ENCODE peak calls at places on chromosomes 13 and 19, in nine cellular contexts. One of them, this sample, is unnamed.

GRCh38 chr13:26855071-26855470 is 94.5 kb upstream of the GPR12 start:
- DNase-seq in T-helper 17 cell: no peak
- DNase-seq in neural progenitor cell: no peak
- DNase-seq in neural crest cell: no peak
- DNase-seq in left ventricle myocardium inferior: no peak
- DNase-seq in stimulated activated CD8-positive, alpha-beta memory T cell treated with anti-CD3 and anti-CD28 coated beads, Interleukin-7, amount 100 ng/mL, for 48 hours: no peak
- DNase-seq in GM23248: no peak
- DNase-seq in effector memory CD4-positive, alpha-beta T cell: no peak
- DNase-seq in nephron progenitor cell: no peak
- DNase-seq in this sample: no peak

GRCh38 chr13:110509971-110510786 is 51.3 kb downstream of the RAB20 start:
- DNase-seq in T-helper 17 cell: no peak
- DNase-seq in neural progenitor cell: no peak
- DNase-seq in neural crest cell: no peak
- DNase-seq in left ventricle myocardium inferior: peak
- DNase-seq in stimulated activated CD8-positive, alpha-beta memory T cell treated with anti-CD3 and anti-CD28 coated beads, Interleukin-7, amount 100 ng/mL, for 48 hours: no peak
- DNase-seq in GM23248: peak
- DNase-seq in effector memory CD4-positive, alpha-beta T cell: no peak
- DNase-seq in nephron progenitor cell: no peak
- DNase-seq in this sample: no peak

GRCh38 chr19:17626456-17626855 is 61.7 kb downstream of the UNC13A start:
- DNase-seq in T-helper 17 cell: no peak
- DNase-seq in neural progenitor cell: no peak
- DNase-seq in neural crest cell: no peak
- DNase-seq in left ventricle myocardium inferior: no peak
- DNase-seq in stimulated activated CD8-positive, alpha-beta memory T cell treated with anti-CD3 and anti-CD28 coated beads, Interleukin-7, amount 100 ng/mL, for 48 hours: no peak
- DNase-seq in GM23248: no peak
- DNase-seq in effector memory CD4-positive, alpha-beta T cell: no peak
- DNase-seq in nephron progenitor cell: no peak
- DNase-seq in this sample: no peak

GRCh38 chr19:19529783-19530422 is 1.2 kb downstream of the YJEFN3 start:
- DNase-seq in T-helper 17 cell: no peak
- DNase-seq in neural progenitor cell: no peak
- DNase-seq in neural crest cell: no peak
- DNase-seq in left ventricle myocardium inferior: no peak
- DNase-seq in stimulated activated CD8-positive, alpha-beta memory T cell treated with anti-CD3 and anti-CD28 coated beads, Interleukin-7, amount 100 ng/mL, for 48 hours: no peak
- DNase-seq in GM23248: no peak
- DNase-seq in effector memory CD4-positive, alpha-beta T cell: no peak
- DNase-seq in nephron progenitor cell: no peak
- DNase-seq in this sample: no peak

GRCh38 chr19:3378352-3379146 is 12.2 kb downstream of the NFIC start:
- DNase-seq in T-helper 17 cell: no peak
- DNase-seq in neural progenitor cell: no peak
- DNase-seq in neural crest cell: no peak
- DNase-seq in left ventricle myocardium inferior: no peak
- DNase-seq in stimulated activated CD8-positive, alpha-beta memory T cell treated with anti-CD3 and anti-CD28 coated beads, Interleukin-7, amount 100 ng/mL, for 48 hours: no peak
- DNase-seq in GM23248: no peak
- DNase-seq in effector memory CD4-positive, alpha-beta T cell: no peak
- DNase-seq in nephron progenitor cell: no peak
- DNase-seq in this sample: no peak

GRCh38 chr13:24386816-24387708 is 77.7 kb downstream of the C1QTNF9 start:
- DNase-seq in T-helper 17 cell: no peak
- DNase-seq in neural progenitor cell: no peak
- DNase-seq in neural crest cell: no peak
- DNase-seq in left ventricle myocardium inferior: no peak
- DNase-seq in stimulated activated CD8-positive, alpha-beta memory T cell treated with anti-CD3 and anti-CD28 coated beads, Interleukin-7, amount 100 ng/mL, for 48 hours: no peak
- DNase-seq in GM23248: no peak
- DNase-seq in effector memory CD4-positive, alpha-beta T cell: no peak
- DNase-seq in nephron progenitor cell: no peak
- DNase-seq in this sample: no peak

GRCh38 chr19:18802354-18802753 is 11.2 kb upstream of the COMP start:
- DNase-seq in T-helper 17 cell: no peak
- DNase-seq in neural progenitor cell: peak
- DNase-seq in neural crest cell: no peak
- DNase-seq in left ventricle myocardium inferior: no peak
- DNase-seq in stimulated activated CD8-positive, alpha-beta memory T cell treated with anti-CD3 and anti-CD28 coated beads, Interleukin-7, amount 100 ng/mL, for 48 hours: no peak
- DNase-seq in GM23248: no peak
- DNase-seq in effector memory CD4-positive, alpha-beta T cell: no peak
- DNase-seq in nephron progenitor cell: no peak
- DNase-seq in this sample: peak

GRCh38 chr13:37526710-37527446 is 71.7 kb downstream of the POSTN start:
- DNase-seq in T-helper 17 cell: no peak
- DNase-seq in neural progenitor cell: no peak
- DNase-seq in neural crest cell: no peak
- DNase-seq in left ventricle myocardium inferior: no peak
- DNase-seq in stimulated activated CD8-positive, alpha-beta memory T cell treated with anti-CD3 and anti-CD28 coated beads, Interleukin-7, amount 100 ng/mL, for 48 hours: no peak
- DNase-seq in GM23248: peak
- DNase-seq in effector memory CD4-positive, alpha-beta T cell: no peak
- DNase-seq in nephron progenitor cell: no peak
- DNase-seq in this sample: no peak

GRCh38 chr19:39252458-39252857 is 3.8 kb upstream of the IFNL4 start:
- DNase-seq in T-helper 17 cell: no peak
- DNase-seq in neural progenitor cell: no peak
- DNase-seq in neural crest cell: no peak
- DNase-seq in left ventricle myocardium inferior: no peak
- DNase-seq in stimulated activated CD8-positive, alpha-beta memory T cell treated with anti-CD3 and anti-CD28 coated beads, Interleukin-7, amount 100 ng/mL, for 48 hours: no peak
- DNase-seq in GM23248: no peak
- DNase-seq in effector memory CD4-positive, alpha-beta T cell: no peak
- DNase-seq in nephron progenitor cell: no peak
- DNase-seq in this sample: no peak

GRCh38 chr19:50514346-50515167 is 844 bp upstream of the ASPDH start:
- DNase-seq in T-helper 17 cell: no peak
- DNase-seq in neural progenitor cell: peak
- DNase-seq in neural crest cell: no peak
- DNase-seq in left ventricle myocardium inferior: no peak
- DNase-seq in stimulated activated CD8-positive, alpha-beta memory T cell treated with anti-CD3 and anti-CD28 coated beads, Interleukin-7, amount 100 ng/mL, for 48 hours: no peak
- DNase-seq in GM23248: no peak
- DNase-seq in effector memory CD4-positive, alpha-beta T cell: no peak
- DNase-seq in nephron progenitor cell: no peak
- DNase-seq in this sample: no peak

GRCh38 chr13:107447591-107447990 is 767.7 kb downstream of the LIG4 start:
- DNase-seq in T-helper 17 cell: no peak
- DNase-seq in neural progenitor cell: no peak
- DNase-seq in neural crest cell: no peak
- DNase-seq in left ventricle myocardium inferior: no peak
- DNase-seq in stimulated activated CD8-positive, alpha-beta memory T cell treated with anti-CD3 and anti-CD28 coated beads, Interleukin-7, amount 100 ng/mL, for 48 hours: no peak
- DNase-seq in GM23248: no peak
- DNase-seq in effector memory CD4-positive, alpha-beta T cell: no peak
- DNase-seq in nephron progenitor cell: no peak
- DNase-seq in this sample: no peak

GRCh38 chr19:33282036-33282686 is 20.2 kb downstream of the CEBPA start:
- DNase-seq in T-helper 17 cell: no peak
- DNase-seq in neural progenitor cell: no peak
- DNase-seq in neural crest cell: no peak
- DNase-seq in left ventricle myocardium inferior: no peak
- DNase-seq in stimulated activated CD8-positive, alpha-beta memory T cell treated with anti-CD3 and anti-CD28 coated beads, Interleukin-7, amount 100 ng/mL, for 48 hours: no peak
- DNase-seq in GM23248: peak
- DNase-seq in effector memory CD4-positive, alpha-beta T cell: no peak
- DNase-seq in nephron progenitor cell: no peak
- DNase-seq in this sample: no peak

GRCh38 chr13:32660227-32660626 is 74.0 kb downstream of the PDS5B start:
- DNase-seq in T-helper 17 cell: no peak
- DNase-seq in neural progenitor cell: no peak
- DNase-seq in neural crest cell: no peak
- DNase-seq in left ventricle myocardium inferior: no peak
- DNase-seq in stimulated activated CD8-positive, alpha-beta memory T cell treated with anti-CD3 and anti-CD28 coated beads, Interleukin-7, amount 100 ng/mL, for 48 hours: no peak
- DNase-seq in GM23248: no peak
- DNase-seq in effector memory CD4-positive, alpha-beta T cell: no peak
- DNase-seq in nephron progenitor cell: no peak
- DNase-seq in this sample: no peak

GRCh38 chr13:49669735-49670309 is 21.5 kb downstream of the EBPL start:
- DNase-seq in T-helper 17 cell: no peak
- DNase-seq in neural progenitor cell: peak
- DNase-seq in neural crest cell: peak
- DNase-seq in left ventricle myocardium inferior: no peak
- DNase-seq in stimulated activated CD8-positive, alpha-beta memory T cell treated with anti-CD3 and anti-CD28 coated beads, Interleukin-7, amount 100 ng/mL, for 48 hours: no peak
- DNase-seq in GM23248: peak
- DNase-seq in effector memory CD4-positive, alpha-beta T cell: no peak
- DNase-seq in nephron progenitor cell: peak
- DNase-seq in this sample: peak

GRCh38 chr19:8220481-8220880 is 11.3 kb downstream of the CERS4 start:
- DNase-seq in T-helper 17 cell: no peak
- DNase-seq in neural progenitor cell: no peak
- DNase-seq in neural crest cell: no peak
- DNase-seq in left ventricle myocardium inferior: no peak
- DNase-seq in stimulated activated CD8-positive, alpha-beta memory T cell treated with anti-CD3 and anti-CD28 coated beads, Interleukin-7, amount 100 ng/mL, for 48 hours: no peak
- DNase-seq in GM23248: no peak
- DNase-seq in effector memory CD4-positive, alpha-beta T cell: no peak
- DNase-seq in nephron progenitor cell: no peak
- DNase-seq in this sample: no peak

GRCh38 chr19:35346193-35347052 is 1.3 kb upstream of the FFAR1 start:
- DNase-seq in T-helper 17 cell: peak
- DNase-seq in neural progenitor cell: no peak
- DNase-seq in neural crest cell: no peak
- DNase-seq in left ventricle myocardium inferior: no peak
- DNase-seq in stimulated activated CD8-positive, alpha-beta memory T cell treated with anti-CD3 and anti-CD28 coated beads, Interleukin-7, amount 100 ng/mL, for 48 hours: peak
- DNase-seq in GM23248: no peak
- DNase-seq in effector memory CD4-positive, alpha-beta T cell: peak
- DNase-seq in nephron progenitor cell: no peak
- DNase-seq in this sample: peak

GRCh38 chr19:33064778-33065550 is at the start of gene RHPN2:
- DNase-seq in T-helper 17 cell: no peak
- DNase-seq in neural progenitor cell: peak
- DNase-seq in neural crest cell: peak
- DNase-seq in left ventricle myocardium inferior: peak
- DNase-seq in stimulated activated CD8-positive, alpha-beta memory T cell treated with anti-CD3 and anti-CD28 coated beads, Interleukin-7, amount 100 ng/mL, for 48 hours: peak
- DNase-seq in GM23248: peak
- DNase-seq in effector memory CD4-positive, alpha-beta T cell: no peak
- DNase-seq in nephron progenitor cell: peak
- DNase-seq in this sample: peak

GRCh38 chr19:47573076-47574026 is at the start of gene ZNF541:
- DNase-seq in T-helper 17 cell: peak
- DNase-seq in neural progenitor cell: no peak
- DNase-seq in neural crest cell: no peak
- DNase-seq in left ventricle myocardium inferior: peak
- DNase-seq in stimulated activated CD8-positive, alpha-beta memory T cell treated with anti-CD3 and anti-CD28 coated beads, Interleukin-7, amount 100 ng/mL, for 48 hours: peak
- DNase-seq in GM23248: peak
- DNase-seq in effector memory CD4-positive, alpha-beta T cell: peak
- DNase-seq in nephron progenitor cell: no peak
- DNase-seq in this sample: no peak

GRCh38 chr13:100630564-100630963 is 42.0 kb upstream of the GGACT start:
- DNase-seq in T-helper 17 cell: no peak
- DNase-seq in neural progenitor cell: peak
- DNase-seq in neural crest cell: peak
- DNase-seq in left ventricle myocardium inferior: no peak
- DNase-seq in stimulated activated CD8-positive, alpha-beta memory T cell treated with anti-CD3 and anti-CD28 coated beads, Interleukin-7, amount 100 ng/mL, for 48 hours: no peak
- DNase-seq in GM23248: no peak
- DNase-seq in effector memory CD4-positive, alpha-beta T cell: no peak
- DNase-seq in nephron progenitor cell: no peak
- DNase-seq in this sample: no peak

GRCh38 chr19:16001481-16002312 is 52.9 kb downstream of the OR10H4 start:
- DNase-seq in T-helper 17 cell: peak
- DNase-seq in neural progenitor cell: no peak
- DNase-seq in neural crest cell: no peak
- DNase-seq in left ventricle myocardium inferior: no peak
- DNase-seq in stimulated activated CD8-positive, alpha-beta memory T cell treated with anti-CD3 and anti-CD28 coated beads, Interleukin-7, amount 100 ng/mL, for 48 hours: no peak
- DNase-seq in GM23248: peak
- DNase-seq in effector memory CD4-positive, alpha-beta T cell: peak
- DNase-seq in nephron progenitor cell: no peak
- DNase-seq in this sample: no peak

GRCh38 chr19:18682807-18683108 is 722 bp upstream of the CRTC1 start:
- DNase-seq in T-helper 17 cell: no peak
- DNase-seq in neural progenitor cell: no peak
- DNase-seq in neural crest cell: no peak
- DNase-seq in left ventricle myocardium inferior: no peak
- DNase-seq in stimulated activated CD8-positive, alpha-beta memory T cell treated with anti-CD3 and anti-CD28 coated beads, Interleukin-7, amount 100 ng/mL, for 48 hours: no peak
- DNase-seq in GM23248: no peak
- DNase-seq in effector memory CD4-positive, alpha-beta T cell: no peak
- DNase-seq in nephron progenitor cell: no peak
- DNase-seq in this sample: no peak

GRCh38 chr19:52237771-52238400 is 31.5 kb upstream of the ZNF766 start:
- DNase-seq in T-helper 17 cell: peak
- DNase-seq in neural progenitor cell: peak
- DNase-seq in neural crest cell: peak
- DNase-seq in left ventricle myocardium inferior: peak
- DNase-seq in stimulated activated CD8-positive, alpha-beta memory T cell treated with anti-CD3 and anti-CD28 coated beads, Interleukin-7, amount 100 ng/mL, for 48 hours: no peak
- DNase-seq in GM23248: peak
- DNase-seq in effector memory CD4-positive, alpha-beta T cell: peak
- DNase-seq in nephron progenitor cell: peak
- DNase-seq in this sample: peak

GRCh38 chr19:47229674-47230121 is 1.3 kb downstream of the BBC3 start:
- DNase-seq in T-helper 17 cell: no peak
- DNase-seq in neural progenitor cell: no peak
- DNase-seq in neural crest cell: no peak
- DNase-seq in left ventricle myocardium inferior: no peak
- DNase-seq in stimulated activated CD8-positive, alpha-beta memory T cell treated with anti-CD3 and anti-CD28 coated beads, Interleukin-7, amount 100 ng/mL, for 48 hours: no peak
- DNase-seq in GM23248: peak
- DNase-seq in effector memory CD4-positive, alpha-beta T cell: no peak
- DNase-seq in nephron progenitor cell: no peak
- DNase-seq in this sample: no peak

GRCh38 chr13:45851171-45851889 is at the start of gene SIAH3:
- DNase-seq in T-helper 17 cell: no peak
- DNase-seq in neural progenitor cell: peak
- DNase-seq in neural crest cell: no peak
- DNase-seq in left ventricle myocardium inferior: no peak
- DNase-seq in stimulated activated CD8-positive, alpha-beta memory T cell treated with anti-CD3 and anti-CD28 coated beads, Interleukin-7, amount 100 ng/mL, for 48 hours: no peak
- DNase-seq in GM23248: peak
- DNase-seq in effector memory CD4-positive, alpha-beta T cell: no peak
- DNase-seq in nephron progenitor cell: peak
- DNase-seq in this sample: peak

GRCh38 chr13:24683833-24684599 is 3.8 kb downstream of the ATP12A start:
- DNase-seq in T-helper 17 cell: peak
- DNase-seq in neural progenitor cell: peak
- DNase-seq in neural crest cell: peak
- DNase-seq in left ventricle myocardium inferior: peak
- DNase-seq in stimulated activated CD8-positive, alpha-beta memory T cell treated with anti-CD3 and anti-CD28 coated beads, Interleukin-7, amount 100 ng/mL, for 48 hours: no peak
- DNase-seq in GM23248: peak
- DNase-seq in effector memory CD4-positive, alpha-beta T cell: peak
- DNase-seq in nephron progenitor cell: peak
- DNase-seq in this sample: peak

GRCh38 chr19:16136185-16137067 is 7.1 kb upstream of the HSH2D start:
- DNase-seq in T-helper 17 cell: no peak
- DNase-seq in neural progenitor cell: no peak
- DNase-seq in neural crest cell: no peak
- DNase-seq in left ventricle myocardium inferior: no peak
- DNase-seq in stimulated activated CD8-positive, alpha-beta memory T cell treated with anti-CD3 and anti-CD28 coated beads, Interleukin-7, amount 100 ng/mL, for 48 hours: no peak
- DNase-seq in GM23248: no peak
- DNase-seq in effector memory CD4-positive, alpha-beta T cell: no peak
- DNase-seq in nephron progenitor cell: no peak
- DNase-seq in this sample: no peak

GRCh38 chr13:60230593-60230992 is 66.9 kb upstream of the DIAPH3 start:
- DNase-seq in T-helper 17 cell: no peak
- DNase-seq in neural progenitor cell: no peak
- DNase-seq in neural crest cell: no peak
- DNase-seq in left ventricle myocardium inferior: no peak
- DNase-seq in stimulated activated CD8-positive, alpha-beta memory T cell treated with anti-CD3 and anti-CD28 coated beads, Interleukin-7, amount 100 ng/mL, for 48 hours: no peak
- DNase-seq in GM23248: peak
- DNase-seq in effector memory CD4-positive, alpha-beta T cell: no peak
- DNase-seq in nephron progenitor cell: no peak
- DNase-seq in this sample: no peak

GRCh38 chr19:39264306-39265290 is 3.6 kb upstream of the IFNL2 start:
- DNase-seq in T-helper 17 cell: no peak
- DNase-seq in neural progenitor cell: peak
- DNase-seq in neural crest cell: peak
- DNase-seq in left ventricle myocardium inferior: no peak
- DNase-seq in stimulated activated CD8-positive, alpha-beta memory T cell treated with anti-CD3 and anti-CD28 coated beads, Interleukin-7, amount 100 ng/mL, for 48 hours: no peak
- DNase-seq in GM23248: peak
- DNase-seq in effector memory CD4-positive, alpha-beta T cell: no peak
- DNase-seq in nephron progenitor cell: peak
- DNase-seq in this sample: peak

GRCh38 chr13:59176775-59177174 is 987.0 kb downstream of the DIAPH3 start:
- DNase-seq in T-helper 17 cell: no peak
- DNase-seq in neural progenitor cell: no peak
- DNase-seq in neural crest cell: no peak
- DNase-seq in left ventricle myocardium inferior: no peak
- DNase-seq in stimulated activated CD8-positive, alpha-beta memory T cell treated with anti-CD3 and anti-CD28 coated beads, Interleukin-7, amount 100 ng/mL, for 48 hours: no peak
- DNase-seq in GM23248: no peak
- DNase-seq in effector memory CD4-positive, alpha-beta T cell: no peak
- DNase-seq in nephron progenitor cell: no peak
- DNase-seq in this sample: peak

GRCh38 chr19:1000095-1000494 is at the start of gene GRIN3B:
- DNase-seq in T-helper 17 cell: peak
- DNase-seq in neural progenitor cell: peak
- DNase-seq in neural crest cell: peak
- DNase-seq in left ventricle myocardium inferior: no peak
- DNase-seq in stimulated activated CD8-positive, alpha-beta memory T cell treated with anti-CD3 and anti-CD28 coated beads, Interleukin-7, amount 100 ng/mL, for 48 hours: no peak
- DNase-seq in GM23248: peak
- DNase-seq in effector memory CD4-positive, alpha-beta T cell: peak
- DNase-seq in nephron progenitor cell: peak
- DNase-seq in this sample: peak

GRCh38 chr13:112061367-112062046 is 5.4 kb upstream of the SOX1 start:
- DNase-seq in T-helper 17 cell: no peak
- DNase-seq in neural progenitor cell: peak
- DNase-seq in neural crest cell: no peak
- DNase-seq in left ventricle myocardium inferior: no peak
- DNase-seq in stimulated activated CD8-positive, alpha-beta memory T cell treated with anti-CD3 and anti-CD28 coated beads, Interleukin-7, amount 100 ng/mL, for 48 hours: no peak
- DNase-seq in GM23248: no peak
- DNase-seq in effector memory CD4-positive, alpha-beta T cell: no peak
- DNase-seq in nephron progenitor cell: peak
- DNase-seq in this sample: peak

This sample was measured in H9.